ENCODE peak calls at places on chromosomes 12 and 14, in five cellular contexts. U, X, M, O and L are unnamed samples.
A peak's percentile ranks its signal among the peaks of the same experiment; 100 is the strongest.

GRCh38 chr14:42855159-42855558 is 1248.5 kb downstream of the LRFN5 start:
- DNase-seq in X (no peak), M (no peak), U (peak; percentile 2), O (no peak), L (no peak)

GRCh38 chr12:97960741-97961608 is 498.4 kb downstream of the RMST start:
- DNase-seq in U (peak; percentile 22), X (peak; percentile 23), M (no peak), O (peak; percentile 4), L (no peak)

GRCh38 chr14:48027115-48027514 is 351.7 kb upstream of the MDGA2 start:
- DNase-seq in O (no peak), M (no peak), X (no peak), U (no peak), L (no peak)

GRCh38 chr12:121441555-121441954 is 41.6 kb downstream of the RNF34 start:
- DNase-seq in X (no peak), U (no peak), M (no peak), O (no peak), L (no peak)

GRCh38 chr12:57632369-57632897 is 568 bp downstream of the B4GALNT1 start:
- DNase-seq in O (no peak), M (peak; percentile 66), X (peak; percentile 46), U (no peak), L (no peak)

GRCh38 chr12:124496584-124496983 is 70.8 kb downstream of the NCOR2 start:
- DNase-seq in M (no peak), X (peak; percentile 52), U (no peak), O (no peak), L (no peak)

GRCh38 chr12:125023065-125023464 is 29.6 kb downstream of the BRI3BP start:
- DNase-seq in M (no peak), X (no peak), U (no peak), O (no peak), L (no peak)

GRCh38 chr12:58566599-58566998 is 353.7 kb downstream of the LRIG3 start:
- DNase-seq in U (no peak), X (no peak), M (no peak), O (no peak), L (no peak)

GRCh38 chr14:104977008-104977680 is 1.0 kb downstream of the AHNAK2 start:
- DNase-seq in M (no peak), U (no peak), O (no peak), X (no peak), L (no peak)

GRCh38 chr14:88985654-88986053 is 161.2 kb downstream of the TTC8 start:
- DNase-seq in M (no peak), X (no peak), U (peak; percentile 18), O (no peak), L (no peak)